ENCODE peak calls at places on chromosome 9, in eight cellular contexts. V, D, Q, K, A, N, I and S are unnamed samples.

GRCh38 chr9:82934949-82935348 is 128.0 kb downstream of the RASEF start:
- DNase-seq in V (no peak), D (no peak), Q (no peak), K (no peak), A (peak), N (peak), I (peak), S (peak)

GRCh38 chr9:134752476-134752875 is 110.9 kb downstream of the COL5A1 start:
- DNase-seq in V (no peak), D (no peak), Q (no peak), K (no peak), A (no peak), N (no peak), I (no peak), S (no peak)

GRCh38 chr9:95595780-95596179 is 79.0 kb upstream of the PTCH1 start:
- DNase-seq in V (no peak), D (no peak), Q (no peak), K (no peak), A (no peak), N (no peak), I (no peak), S (no peak)

GRCh38 chr9:5553211-5553610 is 42.9 kb downstream of the PDCD1LG2 start:
- DNase-seq in V (no peak), D (no peak), Q (no peak), K (no peak), A (no peak), N (peak), I (no peak), S (no peak)

GRCh38 chr9:98081477-98082219 is 25.1 kb downstream of the NANS start:
- DNase-seq in V (no peak), D (no peak), Q (no peak), K (no peak), A (no peak), N (peak), I (peak), S (peak)

GRCh38 chr9:21638104-21638503 is 156.0 kb upstream of the IFNE start:
- DNase-seq in V (no peak), D (no peak), Q (no peak), K (no peak), A (no peak), N (no peak), I (no peak), S (no peak)

GRCh38 chr9:110432253-110432652 is 94.6 kb upstream of the TXNDC8 start:
- DNase-seq in V (no peak), D (no peak), Q (no peak), K (no peak), A (no peak), N (peak), I (no peak), S (no peak)

GRCh38 chr9:93010056-93010455 is 48.4 kb upstream of the SUSD3 start:
- DNase-seq in V (no peak), D (no peak), Q (no peak), K (no peak), A (no peak), N (no peak), I (no peak), S (no peak)

GRCh38 chr9:68949271-68950000 is 64.5 kb downstream of the PRKACG start:
- DNase-seq in V (peak), D (no peak), Q (no peak), K (peak), A (peak), N (no peak), I (no peak), S (no peak)

GRCh38 chr9:78609471-78609870 is 312.5 kb downstream of the PSAT1 start:
- DNase-seq in V (no peak), D (no peak), Q (no peak), K (no peak), A (no peak), N (no peak), I (no peak), S (no peak)

GRCh38 chr9:78605029-78605930 is 308.4 kb downstream of the PSAT1 start:
- DNase-seq in V (peak), D (no peak), Q (no peak), K (no peak), A (no peak), N (no peak), I (no peak), S (no peak)

GRCh38 chr9:78612089-78612488 is 315.2 kb downstream of the PSAT1 start:
- DNase-seq in V (no peak), D (no peak), Q (no peak), K (no peak), A (no peak), N (peak), I (no peak), S (peak)

GRCh38 chr9:78606011-78606410 is 309.1 kb downstream of the PSAT1 start:
- DNase-seq in V (no peak), D (no peak), Q (no peak), K (no peak), A (no peak), N (peak), I (no peak), S (no peak)

GRCh38 chr9:78607853-78608252 is 310.9 kb downstream of the PSAT1 start:
- DNase-seq in V (no peak), D (no peak), Q (no peak), K (no peak), A (no peak), N (no peak), I (no peak), S (no peak)
- TF ChIP-seq POLR2A in V (no peak), D (no peak), Q (no peak), K (no peak), A (no peak), N (no peak), I (no peak), S (no peak)

GRCh38 chr9:123929177-123929869 is 603 bp downstream of the DENND1A start:
- DNase-seq in V (no peak), D (no peak), Q (no peak), K (peak), A (no peak), N (no peak), I (no peak), S (peak)
- TF ChIP-seq POLR2A in V (no peak), D (no peak), Q (no peak), K (no peak), A (no peak), N (no peak), I (no peak), S (no peak)

GRCh38 chr9:2014696-2015580 is at the start of gene SMARCA2:
- DNase-seq in V (peak), D (peak), Q (no peak), K (peak), A (peak), N (peak), I (peak), S (peak)
- TF ChIP-seq POLR2A in V (peak), D (peak), Q (no peak), K (peak), A (peak), N (peak), I (no peak), S (peak)

GRCh38 chr9:129885670-129886106 is 50.4 kb downstream of the USP20 start:
- DNase-seq in V (peak), D (peak), Q (peak), K (peak), A (peak), N (peak), I (peak), S (peak)
- TF ChIP-seq POLR2A in V (peak), D (peak), Q (no peak), K (no peak), A (peak), N (peak), I (peak), S (no peak)

GRCh38 chr9:121121582-121122087 is 46.9 kb downstream of the CNTRL start:
- DNase-seq in V (peak), D (peak), Q (peak), K (peak), A (peak), N (peak), I (peak), S (peak)
- TF ChIP-seq POLR2A in V (no peak), D (peak), Q (peak), K (no peak), A (no peak), N (no peak), I (peak), S (peak)